ENCODE peak calls at places on chromosome 11, in five cellular contexts. M is A549, Q is choroid plexus epithelial cell, H is pancreas, D is fibroblast of mammary gland. W is an unnamed sample.

GRCh38 chr11:116648229-116649174 is 124.3 kb downstream of the BUD13 start:
- DNase-seq in M (no peak), Q (no peak), H (no peak), D (no peak), W (no peak)

GRCh38 chr11:12222099-12222751 is 111.8 kb downstream of the MICAL2 start:
- DNase-seq in M (no peak), Q (peak), H (no peak), D (no peak), W (no peak)

GRCh38 chr11:8863838-8864237 is 47.2 kb upstream of the AKIP1 start:
- DNase-seq in M (no peak), Q (peak), H (no peak), D (peak), W (peak)

GRCh38 chr11:59659981-59660380 is 8.9 kb downstream of the PATL1 start:
- DNase-seq in M (no peak), Q (no peak), H (no peak), D (no peak), W (no peak)

GRCh38 chr11:31340903-31341572 is 28.5 kb downstream of the DCDC1 start:
- DNase-seq in M (peak), Q (peak), H (no peak), D (peak), W (no peak)

GRCh38 chr11:121329786-121330395 is 37.3 kb downstream of the SC5D start:
- DNase-seq in M (no peak), Q (no peak), H (no peak), D (no peak), W (no peak)

GRCh38 chr11:40202569-40202968 is 1256.9 kb downstream of the LRRC4C start:
- DNase-seq in M (no peak), Q (no peak), H (no peak), D (no peak), W (no peak)

GRCh38 chr11:68927280-68928107 is 23.8 kb downstream of the IGHMBP2 start:
- DNase-seq in M (no peak), Q (peak), H (no peak), D (no peak), W (no peak)

GRCh38 chr11:124798991-124799383 is 1.2 kb downstream of the MSANTD2 start:
- DNase-seq in M (peak), Q (peak), H (no peak), D (peak), W (no peak)

GRCh38 chr11:103947566-103947919 is 88.9 kb upstream of the DDI1 start:
- DNase-seq in M (no peak), Q (peak), H (no peak), D (peak), W (no peak)

GRCh38 chr11:92224394-92225205 is at the start of gene FAT3:
- DNase-seq in M (peak), Q (peak), H (no peak), D (peak), W (no peak)

GRCh38 chr11:110518809-110519514 is 89.2 kb downstream of the FDX1 start:
- DNase-seq in M (no peak), Q (peak), H (no peak), D (peak), W (no peak)

GRCh38 chr11:10455637-10456487 is 798 bp downstream of the AMPD3 start:
- DNase-seq in M (peak), Q (peak), H (no peak), D (peak), W (no peak)

GRCh38 chr11:71545405-71545966 is 2.7 kb upstream of the KRTAP5-9 start:
- DNase-seq in M (no peak), Q (no peak), H (no peak), D (no peak), W (no peak)

GRCh38 chr11:57453543-57454177 is 6.7 kb upstream of the RTN4RL2 start:
- DNase-seq in M (no peak), Q (no peak), H (no peak), D (no peak), W (no peak)

GRCh38 chr11:1852885-1853284 is at the start of gene LSP1:
- DNase-seq in M (no peak), Q (no peak), H (no peak), D (no peak), W (no peak)

GRCh38 chr11:14582835-14583234 is 60.8 kb upstream of the PDE3B start:
- DNase-seq in M (no peak), Q (peak), H (no peak), D (no peak), W (no peak)

GRCh38 chr11:132258865-132259264 is 888.5 kb downstream of the NTM start:
- DNase-seq in M (no peak), Q (peak), H (no peak), D (no peak), W (no peak)

GRCh38 chr11:70153133-70153727 is 49.9 kb upstream of the FADD start:
- DNase-seq in M (no peak), Q (peak), H (no peak), D (no peak), W (no peak)

GRCh38 chr11:119645018-119645417 is 84.0 kb downstream of the NECTIN1 start:
- DNase-seq in M (no peak), Q (no peak), H (no peak), D (no peak), W (no peak)

GRCh38 chr11:69914286-69915150 is 95.3 kb upstream of the FGF3 start:
- DNase-seq in M (no peak), Q (no peak), H (no peak), D (no peak), W (no peak)

GRCh38 chr11:10669258-10670033 is 24.1 kb downstream of the IRAG1 start:
- DNase-seq in M (peak), Q (peak), H (no peak), D (peak), W (no peak)

GRCh38 chr11:73141031-73141308 is 1.1 kb downstream of the FCHSD2 start:
- DNase-seq in M (peak), Q (no peak), H (peak), D (peak), W (no peak)

GRCh38 chr11:128512478-128513127 is 74.8 kb downstream of the ETS1 start:
- DNase-seq in M (no peak), Q (no peak), H (no peak), D (peak), W (no peak)

GRCh38 chr11:71245601-71246391 is 6.6 kb downstream of the SHANK2 start:
- DNase-seq in M (no peak), Q (no peak), H (no peak), D (no peak), W (no peak)

GRCh38 chr11:128726464-128727139 is 32.7 kb downstream of the FLI1 start:
- DNase-seq in M (no peak), Q (no peak), H (no peak), D (no peak), W (no peak)

GRCh38 chr11:60786811-60787567 is 1.9 kb downstream of the MS4A10 start:
- DNase-seq in M (peak), Q (peak), H (peak), D (peak), W (peak)

GRCh38 chr11:125375146-125375545 is 120.9 kb downstream of the FEZ1 start:
- DNase-seq in M (no peak), Q (no peak), H (no peak), D (no peak), W (no peak)

GRCh38 chr11:112613051-112613972 is 347.9 kb upstream of the NCAM1 start:
- DNase-seq in M (no peak), Q (peak), H (peak), D (peak), W (no peak)

GRCh38 chr11:68002943-68003845 is 703 bp downstream of the UNC93B1 start:
- DNase-seq in M (peak), Q (no peak), H (peak), D (no peak), W (no peak)

GRCh38 chr11:76621866-76622265 is 48.7 kb downstream of the LRRC32 start:
- DNase-seq in M (no peak), Q (no peak), H (no peak), D (no peak), W (no peak)

GRCh38 chr11:85823816-85824215 is 12.9 kb upstream of the SYTL2 start:
- DNase-seq in M (no peak), Q (no peak), H (no peak), D (no peak), W (no peak)

GRCh38 chr11:96037267-96037990 is 113.5 kb upstream of the MTMR2 start:
- DNase-seq in M (peak), Q (peak), H (no peak), D (peak), W (no peak)

GRCh38 chr11:102448869-102449224 is 3.7 kb downstream of the TMEM123 start:
- DNase-seq in M (no peak), Q (peak), H (no peak), D (no peak), W (no peak)

GRCh38 chr11:99370557-99371200 is 349.9 kb downstream of the CNTN5 start:
- DNase-seq in M (peak), Q (peak), H (no peak), D (peak), W (no peak)

GRCh38 chr11:76276773-76277155 is 70.5 kb upstream of the WNT11 start:
- DNase-seq in M (no peak), Q (no peak), H (no peak), D (no peak), W (no peak)

GRCh38 chr11:10459029-10459970 is 4.2 kb downstream of the AMPD3 start:
- DNase-seq in M (no peak), Q (peak), H (no peak), D (no peak), W (no peak)

GRCh38 chr11:9459573-9460321 is 1.1 kb upstream of the ZNF143 start:
- DNase-seq in M (peak), Q (peak), H (no peak), D (peak), W (no peak)

GRCh38 chr11:8213390-8213789 is 44.6 kb upstream of the RIC3 start:
- DNase-seq in M (no peak), Q (no peak), H (no peak), D (peak), W (no peak)

GRCh38 chr11:60777572-60777971 is 7.6 kb upstream of the MS4A10 start:
- DNase-seq in M (peak), Q (peak), H (peak), D (peak), W (no peak)

DNA sequence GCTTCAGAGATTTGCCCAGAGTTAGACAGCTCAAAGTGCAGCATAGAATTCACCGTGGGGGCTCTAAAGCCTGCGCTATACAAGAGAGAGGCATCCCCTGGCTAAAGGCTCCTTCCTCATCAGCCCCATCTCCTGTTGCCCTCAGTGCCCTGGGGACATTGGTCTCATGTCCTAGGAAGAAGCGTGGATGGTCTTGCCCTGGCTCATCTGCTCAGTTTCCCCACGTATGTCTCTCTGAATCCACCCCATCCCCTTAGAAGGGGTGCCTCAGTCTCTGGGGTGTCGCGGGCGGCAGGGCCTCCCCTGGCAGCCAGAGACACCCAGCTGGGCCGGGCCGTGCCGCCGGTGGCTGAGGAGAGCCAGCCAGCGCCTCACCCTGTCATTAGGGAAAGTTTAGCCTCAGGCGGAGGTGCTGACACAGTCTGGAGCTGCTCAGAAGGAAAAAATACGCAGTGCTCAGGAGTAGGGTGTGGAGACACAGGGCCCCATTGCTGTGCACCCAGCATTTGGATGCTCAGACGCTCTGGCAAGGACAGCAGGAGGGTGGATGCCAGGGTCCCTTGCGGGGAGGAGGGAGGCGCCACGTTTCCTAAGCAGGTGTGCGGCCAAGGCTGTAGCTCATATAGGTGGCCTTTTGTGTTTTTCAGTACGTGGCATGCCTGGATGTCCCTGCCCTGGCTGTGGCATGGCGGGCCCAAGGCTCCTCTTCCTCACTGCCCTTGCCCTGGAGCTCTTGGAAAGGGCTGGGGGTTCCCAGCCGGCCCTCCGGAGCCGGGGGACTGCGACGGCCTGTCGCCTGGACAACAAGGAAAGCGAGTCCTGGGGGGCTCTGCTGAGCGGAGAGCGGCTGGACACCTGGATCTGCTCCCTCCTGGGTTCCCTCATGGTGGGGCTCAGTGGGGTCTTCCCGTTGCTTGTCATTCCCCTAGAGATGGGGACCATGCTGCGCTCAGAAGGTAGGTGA is 1.3 kb downstream of the SLC39A13 start:
- DNase-seq in M (no peak), Q (no peak), H (no peak), D (no peak), W (no peak)
- H3K4me3 ChIP-seq in M (peak), Q (peak), H (peak), D (peak), W (peak)

GRCh38 chr11:204587-205109 is 2.6 kb downstream of the BET1L start:
- DNase-seq in M (no peak), Q (no peak), H (peak), D (no peak), W (no peak)

GRCh38 chr11:206516-207212 is 535 bp downstream of the BET1L start:
- DNase-seq in M (no peak), Q (no peak), H (peak), D (peak), W (no peak)

GRCh38 chr11:206002-206384 is 1.2 kb downstream of the BET1L start:
- DNase-seq in M (no peak), Q (no peak), H (peak), D (no peak), W (no peak)

GRCh38 chr11:203945-204586 is 3.1 kb downstream of the BET1L start:
- DNase-seq in M (no peak), Q (no peak), H (peak), D (no peak), W (no peak)

DNA sequence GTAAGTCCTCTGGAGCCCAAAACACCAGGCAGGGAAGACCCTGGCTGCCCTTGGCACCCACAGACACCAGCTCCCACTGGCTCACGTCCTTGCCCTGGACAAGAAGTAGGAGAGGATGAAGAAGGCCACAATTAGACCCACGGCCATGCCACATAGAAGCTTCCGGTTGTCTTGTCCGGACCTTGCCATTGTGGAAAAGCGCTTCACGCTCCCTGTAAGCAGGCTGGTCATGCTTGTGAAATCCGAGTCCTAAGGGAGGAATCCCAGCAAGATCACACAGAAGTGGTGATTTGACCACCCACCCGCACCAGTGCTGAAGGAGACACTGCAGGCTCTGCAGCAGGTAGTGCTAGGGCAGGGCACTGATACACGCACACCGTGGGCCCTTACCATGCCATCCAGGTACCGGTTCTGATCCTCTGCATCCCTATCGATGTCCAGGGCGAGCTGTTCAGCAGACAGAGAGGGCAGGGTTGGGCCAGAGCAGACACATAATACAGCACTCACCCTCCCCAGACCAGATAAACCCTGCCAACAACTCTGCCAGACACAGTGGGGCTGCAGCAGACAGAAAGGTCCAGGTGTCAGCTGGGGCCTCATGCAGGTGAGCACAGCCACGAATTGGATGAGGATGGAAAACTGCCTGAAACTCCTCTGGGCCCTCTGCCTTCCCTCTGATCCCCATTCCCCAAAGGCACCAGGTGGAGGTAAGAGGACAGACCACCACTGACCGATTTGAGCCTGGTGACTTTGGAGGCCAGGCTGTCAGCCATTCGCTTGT is 1.8 kb downstream of the BET1L start:
- DNase-seq in M (no peak), Q (no peak), H (peak), D (no peak), W (no peak)
- H3K4me3 ChIP-seq in M (no peak), Q (peak), H (peak), D (peak), W (peak)

DNA sequence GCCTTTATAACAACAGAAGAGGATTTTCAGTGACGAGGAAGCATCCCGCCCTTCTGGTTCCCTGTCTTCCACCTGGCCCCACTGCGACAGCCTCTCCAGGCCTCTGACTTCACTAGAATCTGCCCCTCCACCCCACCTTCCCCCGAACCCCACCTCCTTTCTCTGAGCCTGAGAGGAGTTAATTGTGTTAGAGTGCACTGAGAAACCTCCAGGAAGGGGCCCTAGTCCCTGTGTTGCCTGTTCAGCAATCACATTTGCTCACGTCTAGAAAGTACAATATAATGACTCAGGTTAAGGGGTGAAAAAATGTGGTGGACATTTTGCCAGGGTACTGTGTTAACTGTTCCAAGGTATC is 38.8 kb downstream of the PTPRJ start:
- DNase-seq in M (no peak), Q (no peak), H (no peak), D (no peak), W (no peak)
- H3K4me3 ChIP-seq in M (no peak), Q (no peak), H (no peak), D (no peak), W (no peak)

DNA sequence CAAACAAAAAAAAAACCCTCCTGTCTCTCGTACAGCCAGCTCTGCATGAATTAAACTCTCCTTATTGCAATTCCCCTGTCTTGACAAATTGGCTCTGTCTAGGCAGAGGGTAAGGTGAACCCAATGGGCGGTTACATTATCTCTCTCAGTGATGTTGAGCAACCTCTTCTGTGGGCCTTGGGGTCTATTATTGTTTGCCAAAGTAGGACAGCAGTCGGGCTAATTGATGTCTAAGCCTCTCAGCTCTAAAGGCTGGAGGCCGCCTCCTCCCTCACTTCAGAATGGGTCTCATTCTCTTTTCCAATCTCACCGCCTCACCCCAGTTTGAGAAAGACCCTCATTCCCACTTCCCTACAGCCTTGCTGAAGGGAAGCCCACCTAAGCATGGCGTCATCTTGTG is 1.3 kb upstream of the SLC25A45 start:
- DNase-seq in M (no peak), Q (no peak), H (no peak), D (no peak), W (no peak)
- H3K4me3 ChIP-seq in M (no peak), Q (no peak), H (no peak), D (no peak), W (no peak)

GRCh38 chr11:133326849-133327248 is 205.5 kb downstream of the OPCML start:
- DNase-seq in M (no peak), Q (no peak), H (no peak), D (no peak), W (no peak)
- H3K4me3 ChIP-seq in M (no peak), Q (no peak), H (no peak), D (no peak), W (no peak)

DNA sequence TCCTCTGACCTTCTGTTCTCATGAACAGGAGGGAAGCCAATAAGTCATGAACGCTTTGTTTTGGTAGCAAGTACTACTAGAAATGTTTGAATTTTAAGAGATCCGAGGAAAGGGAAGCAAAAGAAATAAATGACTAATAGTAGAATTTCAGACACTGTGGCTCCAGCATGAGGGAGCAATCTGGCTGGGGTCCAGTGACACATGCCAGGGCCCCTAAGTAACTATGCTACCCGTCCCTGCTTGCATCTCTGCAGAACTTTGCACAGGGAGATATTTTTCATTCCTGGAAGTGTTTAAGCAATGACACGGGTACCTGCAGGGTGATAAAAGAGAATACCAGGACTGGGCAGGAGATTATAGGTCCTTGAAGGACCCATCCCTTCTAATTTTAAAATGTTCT is 7.3 kb upstream of the ADAMTS8 start:
- DNase-seq in M (no peak), Q (no peak), H (no peak), D (peak), W (no peak)
- H3K4me3 ChIP-seq in M (no peak), Q (no peak), H (no peak), D (no peak), W (no peak)

GRCh38 chr11:19933801-19934488 is 221.3 kb downstream of the NAV2 start:
- DNase-seq in M (no peak), Q (no peak), H (no peak), D (no peak), W (no peak)
- H3K4me3 ChIP-seq in M (no peak), Q (no peak), H (no peak), D (no peak), W (no peak)

GRCh38 chr11:34028407-34028804 is 23.1 kb upstream of the CAPRIN1 start:
- DNase-seq in M (no peak), Q (no peak), H (peak), D (peak), W (no peak)
- H3K4me3 ChIP-seq in M (no peak), Q (no peak), H (no peak), D (no peak), W (no peak)

W was measured in epithelial cell of proximal tubule.